ENCODE peak calls at places on chromosomes 11 and 22, in five cellular contexts. P is GM12891, R is SK-N-SH, O is GM12878, E is H1. U is an unnamed sample.

GRCh38 chr11:82978422-82979099 is 77.0 kb downstream of the DDIAS start:
- DNase-seq in P (no peak), R (no peak), O (peak; percentile 56), E (no peak), U (no peak)

GRCh38 chr11:11856638-11857037 is 14.9 kb downstream of the USP47 start:
- DNase-seq in P (no peak), R (no peak), O (peak; percentile 52), E (no peak), U (no peak)

GRCh38 chr11:65116370-65117205 is 913 bp downstream of the ZNHIT2 start:
- DNase-seq in P (no peak), R (peak; percentile 58), O (no peak), E (peak; percentile 66), U (no peak)

GRCh38 chr11:16820324-16821092 is 82.1 kb downstream of the C11orf58 start:
- DNase-seq in P (peak; percentile 65), R (peak; percentile 74), O (peak; percentile 42), E (peak; percentile 66), U (peak; percentile 61)

GRCh38 chr11:90219438-90219837 is 3.4 kb downstream of the CHORDC1 start:
- DNase-seq in P (no peak), R (no peak), O (no peak), E (no peak), U (no peak)

GRCh38 chr11:102251423-102251822 is 65.9 kb upstream of the BIRC3 start:
- DNase-seq in P (no peak), R (no peak), O (no peak), E (no peak), U (no peak)

GRCh38 chr11:61460986-61461385 is 31.1 kb downstream of the SDHAF2 start:
- DNase-seq in P (no peak), R (no peak), O (no peak), E (no peak), U (no peak)

GRCh38 chr11:79940976-79941735 is 500.3 kb upstream of the TENM4 start:
- DNase-seq in P (no peak), R (no peak), O (no peak), E (no peak), U (no peak)

GRCh38 chr11:130675917-130676316 is 227.5 kb downstream of the ADAMTS15 start:
- DNase-seq in P (no peak), R (no peak), O (no peak), E (no peak), U (no peak)

GRCh38 chr11:15563054-15563453 is 448.3 kb downstream of the INSC start:
- DNase-seq in P (no peak), R (no peak), O (no peak), E (no peak), U (no peak)

GRCh38 chr11:9633674-9634073 is 30.2 kb upstream of the SWAP70 start:
- DNase-seq in P (no peak), R (no peak), O (no peak), E (no peak), U (no peak)

GRCh38 chr22:27370281-27370680 is 431.3 kb downstream of the MN1 start:
- DNase-seq in P (no peak), R (no peak), O (no peak), E (no peak), U (no peak)

GRCh38 chr11:71485063-71485399 is 32.0 kb downstream of the NADSYN1 start:
- DNase-seq in P (no peak), R (no peak), O (no peak), E (no peak), U (no peak)

GRCh38 chr11:2573240-2574042 is 126.4 kb downstream of the KCNQ1OT1 start:
- DNase-seq in P (no peak), R (no peak), O (no peak), E (no peak), U (no peak)

GRCh38 chr11:62147545-62147944 is 23.7 kb downstream of the INCENP start:
- DNase-seq in P (no peak), R (peak; percentile 10), O (no peak), E (no peak), U (no peak)

GRCh38 chr22:47553436-47553835 is 791.0 kb downstream of the TBC1D22A start:
- DNase-seq in P (no peak), R (no peak), O (no peak), E (no peak), U (no peak)

GRCh38 chr11:6405039-6405667 is 13.7 kb downstream of the APBB1 start:
- DNase-seq in P (no peak), R (peak; percentile 68), O (no peak), E (peak; percentile 86), U (no peak)

GRCh38 chr11:2885676-2886081 is at the start of gene CDKN1C:
- DNase-seq in P (peak; percentile 94), R (peak; percentile 98), O (no peak), E (peak; percentile 87), U (peak; percentile 89)

GRCh38 chr11:72786305-72787261 is 7.3 kb downstream of the STARD10 start:
- DNase-seq in P (no peak), R (no peak), O (no peak), E (no peak), U (peak; percentile 8)

GRCh38 chr11:73204711-73205121 is 13.4 kb upstream of the P2RY2 start:
- DNase-seq in P (no peak), R (no peak), O (no peak), E (no peak), U (no peak)

GRCh38 chr11:85170184-85170583 is 457.0 kb downstream of the DLG2 start:
- DNase-seq in P (no peak), R (no peak), O (no peak), E (no peak), U (no peak)

GRCh38 chr11:92449780-92450179 is 225.2 kb downstream of the FAT3 start:
- DNase-seq in P (no peak), R (no peak), O (no peak), E (no peak), U (no peak)

GRCh38 chr22:41565403-41566054 is 4.7 kb downstream of the CSDC2 start:
- DNase-seq in P (no peak), R (no peak), O (no peak), E (no peak), U (no peak)

GRCh38 chr22:35315855-35316745 is 16.4 kb downstream of the TOM1 start:
- DNase-seq in P (no peak), R (no peak), O (no peak), E (no peak), U (no peak)

GRCh38 chr11:76854709-76855108 is 6.0 kb upstream of the ACER3 start:
- DNase-seq in P (no peak), R (no peak), O (no peak), E (no peak), U (no peak)

GRCh38 chr11:37088573-37088910 is 490.5 kb upstream of the RAG2 start:
- DNase-seq in P (no peak), R (no peak), O (no peak), E (no peak), U (no peak)

GRCh38 chr11:102241026-102241425 is 76.3 kb upstream of the BIRC3 start:
- DNase-seq in P (no peak), R (no peak), O (no peak), E (no peak), U (no peak)

GRCh38 chr11:123083623-123084029 is 21.7 kb upstream of the HSPA8 start:
- DNase-seq in P (no peak), R (peak; percentile 43), O (no peak), E (no peak), U (no peak)

GRCh38 chr11:116890193-116890592 is 52.8 kb upstream of the APOA1 start:
- DNase-seq in P (no peak), R (no peak), O (peak; percentile 26), E (no peak), U (no peak)

GRCh38 chr11:130945945-130946344 is 29.7 kb upstream of the SNX19 start:
- DNase-seq in P (no peak), R (no peak), O (no peak), E (no peak), U (no peak)

GRCh38 chr11:39589391-39589790 is 1870.1 kb downstream of the LRRC4C start:
- DNase-seq in P (no peak), R (no peak), O (no peak), E (no peak), U (no peak)

GRCh38 chr11:1570001-1570453 is 2.0 kb downstream of the DUSP8 start:
- DNase-seq in P (no peak), R (peak; percentile 24), O (no peak), E (no peak), U (no peak)

GRCh38 chr11:1572200-1573076 is at the start of gene DUSP8:
- DNase-seq in P (peak; percentile 92), R (peak; percentile 98), O (no peak), E (peak; percentile 88), U (peak; percentile 90)

GRCh38 chr11:1571760-1572199 is 291 bp downstream of the DUSP8 start:
- DNase-seq in P (no peak), R (no peak), O (no peak), E (no peak), U (peak; percentile 16)

GRCh38 chr11:1570531-1570895 is 1.6 kb downstream of the DUSP8 start:
- DNase-seq in P (no peak), R (no peak), O (no peak), E (no peak), U (no peak)

GRCh38 chr11:1570896-1571759 is 943 bp downstream of the DUSP8 start:
- DNase-seq in P (no peak), R (peak; percentile 82), O (no peak), E (peak; percentile 73), U (peak; percentile 18)
- TF ChIP-seq TAF1 in P (no peak), R (no peak), O (no peak), E (no peak), U (no peak)

DNA sequence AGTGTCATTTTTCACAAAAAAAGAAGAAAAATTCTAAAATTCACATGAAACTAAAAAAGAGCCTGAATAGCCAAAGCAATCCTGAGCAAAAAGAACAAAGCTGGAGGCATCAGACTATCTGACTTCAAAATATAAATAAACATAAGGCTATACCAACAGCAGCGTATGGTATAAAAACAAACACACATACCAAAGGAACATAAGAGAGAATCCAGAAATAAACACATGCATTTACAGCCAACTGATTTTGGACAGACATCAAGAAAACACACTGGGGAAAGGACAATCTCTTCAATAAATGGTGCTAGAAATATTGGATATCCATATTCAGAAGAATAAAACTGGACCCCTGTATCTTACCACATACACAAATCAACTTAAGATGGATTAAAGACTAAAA is 2.8 kb upstream of the MTMR2 start:
- DNase-seq in P (no peak), R (no peak), O (no peak), E (no peak), U (no peak)
- TF ChIP-seq POLR2AphosphoS5 in P (no peak), R (no peak), O (no peak), E (no peak), U (no peak)

DNA sequence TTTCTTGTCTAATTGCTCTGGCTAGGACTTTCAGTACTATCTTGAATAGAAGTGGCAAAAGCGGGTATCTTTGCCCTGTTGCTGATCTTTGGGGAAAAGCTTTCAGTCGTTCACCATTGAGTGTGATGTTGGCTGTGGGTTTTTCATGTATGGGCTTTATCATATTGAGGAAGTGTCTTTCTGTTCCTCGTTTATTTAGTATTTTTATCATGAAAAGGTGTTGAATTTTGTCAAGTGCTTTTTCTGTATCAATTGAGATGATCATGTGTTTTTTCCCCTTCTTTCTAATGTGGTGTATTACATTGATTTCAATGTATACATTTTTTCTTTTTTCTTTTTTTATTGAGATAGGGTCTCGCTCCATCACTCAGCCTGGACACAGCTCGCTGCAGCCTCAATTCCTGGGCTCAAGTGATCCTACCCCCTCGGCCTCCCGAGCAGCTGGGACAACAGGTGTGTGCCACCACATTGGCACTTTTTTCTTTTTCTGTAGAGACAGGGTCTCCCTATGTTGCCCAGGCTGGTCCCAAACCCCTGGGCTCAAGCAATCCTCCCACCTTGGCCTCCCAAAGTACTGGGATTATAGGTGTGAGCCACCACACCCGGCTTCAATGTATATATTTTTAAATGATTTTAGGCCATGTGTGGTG is 5.3 kb upstream of the GNB1L start:
- DNase-seq in P (no peak), R (no peak), O (no peak), E (no peak), U (no peak)
- TF ChIP-seq TAF1 in P (no peak), R (no peak), O (no peak), E (no peak), U (no peak)

GRCh38 chr22:42617155-42617983 is 2.7 kb upstream of the POLDIP3 start:
- DNase-seq in P (no peak), R (no peak), O (no peak), E (no peak), U (no peak)
- TF ChIP-seq POLR2AphosphoS5 in P (no peak), R (no peak), O (peak; percentile 40), E (peak; percentile 41), U (no peak)